ENCODE peak calls at places on chromosomes 12 and 14, in four cellular contexts. Y, R, S and J are unnamed samples.
A peak's percentile ranks its signal among the peaks of the same experiment; 100 is the strongest.

GRCh38 chr14:105499256-105500035 is 8.4 kb downstream of the TEDC1 start:
- DNase-seq in Y (peak; percentile 33), R (no peak), S (peak; percentile 91), J (no peak)

GRCh38 chr14:98173291-98173690 is 1098.7 kb downstream of the BCL11B start:
- DNase-seq in R (no peak), S (no peak), Y (no peak), J (no peak)

GRCh38 chr14:72516936-72517408 is 376.9 kb downstream of the DPF3 start:
- DNase-seq in S (peak; percentile 46), Y (peak; percentile 48), R (peak; percentile 53), J (peak; percentile 13)

GRCh38 chr12:132208153-132208823 is 64.0 kb downstream of the NOC4L start:
- DNase-seq in S (no peak), Y (no peak), R (no peak), J (no peak)

GRCh38 chr14:49218436-49219092 is 367.6 kb downstream of the RPS29 start:
- DNase-seq in S (no peak), Y (no peak), R (no peak), J (no peak)

GRCh38 chr14:36662543-36663403 is 1.1 kb downstream of the PAX9 start:
- DNase-seq in R (no peak), Y (no peak), S (no peak), J (peak; percentile 12)

GRCh38 chr14:103879570-103880333 is 32.4 kb upstream of the PPP1R13B start:
- DNase-seq in S (peak; percentile 97), R (no peak), Y (peak; percentile 51), J (peak; percentile 17)

GRCh38 chr12:59425798-59426197 is 170.0 kb upstream of the SLC16A7 start:
- DNase-seq in Y (no peak), R (no peak), S (no peak), J (no peak)

GRCh38 chr14:68568907-68569545 is 223.8 kb downstream of the ZFP36L1 start:
- DNase-seq in Y (no peak), R (no peak), S (no peak), J (no peak)

GRCh38 chr12:3236345-3237153 is 159.4 kb downstream of the TSPAN9 start:
- DNase-seq in R (no peak), S (peak; percentile 29), Y (peak; percentile 51), J (peak; percentile 57)

GRCh38 chr12:57896437-57897201 is 44.7 kb upstream of the ATP23 start:
- DNase-seq in R (no peak), S (no peak), Y (peak; percentile 82), J (no peak)

GRCh38 chr14:81423504-81423903 is 23.4 kb upstream of the STON2 start:
- DNase-seq in R (no peak), S (no peak), Y (peak; percentile 50), J (peak; percentile 71)

GRCh38 chr12:3896851-3897351 is 23.7 kb upstream of the PARP11 start:
- DNase-seq in R (no peak), S (no peak), Y (no peak), J (no peak)

GRCh38 chr14:69199786-69200185 is 8.5 kb downstream of the EXD2 start:
- DNase-seq in R (no peak), Y (no peak), S (no peak), J (no peak)

GRCh38 chr14:75542585-75543091 is 20.4 kb downstream of the BATF start:
- DNase-seq in Y (no peak), S (no peak), R (no peak), J (peak; percentile 59)

GRCh38 chr14:102251161-102251560 is 53.8 kb downstream of the MOK start:
- DNase-seq in S (no peak), Y (no peak), R (no peak), J (no peak)

GRCh38 chr12:44942714-44943113 is 66.6 kb upstream of the NELL2 start:
- DNase-seq in Y (no peak), R (no peak), S (no peak), J (no peak)

GRCh38 chr14:54796961-54797360 is 105.7 kb downstream of the GCH1 start:
- DNase-seq in R (no peak), S (no peak), Y (no peak), J (no peak)

GRCh38 chr12:52193991-52194390 is 2.2 kb upstream of the KRT80 start:
- DNase-seq in S (no peak), R (no peak), Y (no peak), J (no peak)

GRCh38 chr12:56520025-56520810 is 1.4 kb upstream of the RBMS2 start:
- DNase-seq in S (no peak), R (no peak), Y (no peak), J (no peak)

GRCh38 chr12:95766356-95767019 is 24.1 kb downstream of the NTN4 start:
- DNase-seq in Y (no peak), R (no peak), S (peak; percentile 84), J (no peak)

GRCh38 chr14:60867503-60868172 is 113.2 kb downstream of the TRMT5 start:
- DNase-seq in S (no peak), R (no peak), Y (no peak), J (no peak)

GRCh38 chr12:26938660-26939185 is 453 bp downstream of the FGFR1OP2 start:
- DNase-seq in Y (no peak), R (no peak), S (peak; percentile 35), J (no peak)

GRCh38 chr14:38330262-38330661 is 74.4 kb upstream of the CLEC14A start:
- DNase-seq in S (no peak), Y (no peak), R (no peak), J (no peak)

GRCh38 chr12:26283617-26284016 is 88.2 kb downstream of the SSPN start:
- DNase-seq in R (no peak), Y (no peak), S (no peak), J (no peak)

GRCh38 chr14:105086833-105087307 is 21.6 kb upstream of the GPR132 start:
- DNase-seq in S (peak; percentile 47), R (no peak), Y (peak; percentile 90), J (peak; percentile 78)

GRCh38 chr14:58789106-58789505 is 151.3 kb downstream of the DACT1 start:
- DNase-seq in R (no peak), Y (no peak), S (no peak), J (no peak)

GRCh38 chr14:60616326-60617044 is 32.8 kb downstream of the SIX1 start:
- DNase-seq in Y (no peak), S (peak; percentile 7), R (no peak), J (no peak)

GRCh38 chr14:78836777-78837176 is 666.6 kb downstream of the NRXN3 start:
- DNase-seq in R (peak; percentile 17), Y (peak; percentile 21), S (peak; percentile 37), J (peak; percentile 53)

GRCh38 chr14:61568572-61569011 is 126.7 kb upstream of the HIF1A start:
- DNase-seq in Y (no peak), R (peak; percentile 52), S (no peak), J (no peak)

GRCh38 chr12:6233121-6233971 is 33.1 kb downstream of the CD9 start:
- DNase-seq in R (no peak), Y (no peak), S (no peak), J (no peak)

GRCh38 chr12:65170245-65170881 is 980 bp downstream of the LEMD3 start:
- DNase-seq in Y (peak; percentile 63), S (peak; percentile 27), R (no peak), J (peak; percentile 83)

GRCh38 chr12:90079811-90080210 is 371.2 kb upstream of the ATP2B1 start:
- DNase-seq in S (no peak), Y (no peak), R (no peak), J (no peak)

GRCh38 chr14:103185051-103186027 is 62.1 kb downstream of the TNFAIP2 start:
- DNase-seq in S (peak; percentile 27), Y (peak; percentile 65), R (no peak), J (peak; percentile 27)

GRCh38 chr12:107586256-107586970 is 99.2 kb upstream of the PWP1 start:
- DNase-seq in R (no peak), Y (no peak), S (no peak), J (no peak)

GRCh38 chr12:75979181-75979580 is 52.4 kb downstream of the PHLDA1 start:
- DNase-seq in S (no peak), R (no peak), Y (no peak), J (no peak)

GRCh38 chr14:68814376-68815287 is 21.8 kb upstream of the ZFP36L1 start:
- DNase-seq in S (peak; percentile 74), R (peak; percentile 84), Y (peak; percentile 71), J (peak; percentile 69)

GRCh38 chr12:109949089-109949488 is 47.1 kb downstream of the GIT2 start:
- DNase-seq in S (peak; percentile 99), R (no peak), Y (no peak), J (no peak)

GRCh38 chr12:126572170-126572569 is 1506.9 kb downstream of the AACS start:
- DNase-seq in R (no peak), S (no peak), Y (no peak), J (no peak)
- TF ChIP-seq NFIC in R (no peak), S (no peak), Y (no peak), J (no peak)

GRCh38 chr14:95495538-95496025 is 20.9 kb downstream of the SYNE3 start:
- DNase-seq in Y (no peak), S (no peak), R (peak; percentile 94), J (no peak)
- TF ChIP-seq NFIC in Y (no peak), S (no peak), R (peak; percentile 88), J (no peak)

GRCh38 chr12:124725612-124726237 is 137.9 kb downstream of the SCARB1 start:
- DNase-seq in R (no peak), S (no peak), Y (no peak), J (no peak)

GRCh38 chr12:124725099-124725498 is 138.6 kb downstream of the SCARB1 start:
- DNase-seq in S (no peak), R (no peak), Y (no peak), J (no peak)

GRCh38 chr12:124727922-124728321 is 135.7 kb downstream of the SCARB1 start:
- DNase-seq in S (no peak), R (no peak), Y (no peak), J (no peak)

GRCh38 chr12:124730455-124730932 is 133.2 kb downstream of the SCARB1 start:
- DNase-seq in R (no peak), S (peak; percentile 91), Y (no peak), J (no peak)

DNA sequence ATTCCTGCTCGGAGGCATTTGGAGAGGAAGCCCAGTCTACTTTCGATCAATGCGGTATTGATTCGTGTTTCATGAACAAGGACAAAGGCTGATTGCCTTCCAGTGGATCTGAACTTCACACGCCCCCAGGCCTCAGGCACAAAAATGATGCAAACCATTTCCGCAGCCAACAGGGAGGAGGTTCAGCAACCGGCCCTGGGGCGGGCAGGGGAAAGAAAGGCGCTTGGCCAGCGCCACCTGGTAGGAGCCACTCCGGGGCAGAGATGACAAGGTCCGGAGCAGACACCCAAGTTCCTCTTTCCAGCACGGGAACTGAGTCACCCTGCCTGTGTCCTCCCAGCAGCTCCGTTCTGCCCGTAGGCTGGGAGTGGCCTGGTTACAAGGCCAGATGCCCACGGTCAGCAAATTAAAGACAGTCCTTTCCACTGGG is 136.4 kb downstream of the SCARB1 start:
- DNase-seq in R (no peak), S (peak; percentile 67), Y (no peak), J (peak; percentile 38)
- TF ChIP-seq NFIC in R (no peak), S (no peak), Y (no peak), J (no peak)

GRCh38 chr12:66279127-66279712 is 23.1 kb upstream of the HELB start:
- DNase-seq in S (peak; percentile 27), R (no peak), Y (peak; percentile 15), J (peak; percentile 16)
- TF ChIP-seq NFIC in S (no peak), R (no peak), Y (no peak), J (no peak)